ENCODE peak calls at places on chromosomes 11 and 22, in nine cellular contexts. A is thyroid gland, L is LHCN-M2, Y is Right ventricle myocardium inferior, H is lower lobe of right lung, D is 8988T, G is GM13977, S is HL-60, C is AG09309. X is an unnamed sample.

GRCh38 chr11:72202571-72202970 is 10.6 kb downstream of the FOLR1 start:
- DNase-seq in C (no peak), H (no peak), S (no peak), D (no peak), L (no peak), A (no peak), Y (no peak), G (no peak), X (no peak)

GRCh38 chr11:76667271-76667818 is 3.2 kb downstream of the LRRC32 start:
- DNase-seq in H (peak), Y (peak), C (no peak), L (no peak), D (peak), A (no peak), G (no peak), S (no peak), X (no peak)

GRCh38 chr11:7986768-7987559 is at the start of gene EIF3F:
- DNase-seq in Y (peak), L (peak), D (peak), A (peak), S (peak), G (peak), C (peak), H (peak), X (peak)

GRCh38 chr11:128789497-128790080 is 77.5 kb downstream of the KCNJ1 start:
- DNase-seq in G (no peak), A (no peak), Y (no peak), H (no peak), L (no peak), C (no peak), S (no peak), D (no peak), X (no peak)

GRCh38 chr11:47507016-47507631 is 45.8 kb downstream of the CELF1 start:
- DNase-seq in G (no peak), Y (no peak), D (no peak), L (peak), A (no peak), C (peak), H (no peak), S (peak), X (no peak)

GRCh38 chr11:102118937-102119336 is 8.7 kb downstream of the YAP1 start:
- DNase-seq in L (no peak), Y (no peak), A (peak), S (no peak), G (no peak), C (no peak), H (no peak), D (no peak), X (no peak)

GRCh38 chr11:3949132-3949531 is 93.7 kb downstream of the STIM1 start:
- DNase-seq in S (no peak), L (peak), H (no peak), D (no peak), Y (no peak), A (no peak), C (no peak), G (peak), X (peak)

GRCh38 chr22:29312218-29313125 is 3.0 kb downstream of the RASL10A start:
- DNase-seq in G (no peak), S (no peak), D (peak), A (no peak), H (peak), L (no peak), C (no peak), Y (no peak), X (no peak)

GRCh38 chr22:27662359-27663030 is 139.1 kb downstream of the MN1 start:
- DNase-seq in Y (peak), C (no peak), L (peak), H (no peak), S (no peak), G (no peak), D (no peak), A (peak), X (no peak)

GRCh38 chr11:79026803-79027445 is 413.9 kb downstream of the TENM4 start:
- DNase-seq in C (peak), S (peak), A (no peak), D (no peak), L (no peak), G (no peak), H (no peak), Y (no peak), X (no peak)

GRCh38 chr22:27032121-27032761 is 374.9 kb downstream of the MIAT start:
- DNase-seq in D (no peak), A (no peak), Y (no peak), H (no peak), S (no peak), L (peak), G (no peak), C (no peak), X (no peak)

GRCh38 chr11:77449060-77449521 is 24.8 kb downstream of the PAK1 start:
- DNase-seq in C (no peak), H (no peak), D (no peak), Y (no peak), A (no peak), S (peak), G (peak), L (no peak), X (no peak)

GRCh38 chr22:31321421-31321820 is 24.7 kb downstream of the PATZ1 start:
- DNase-seq in L (no peak), C (no peak), G (no peak), S (no peak), H (no peak), A (peak), D (no peak), Y (no peak), X (no peak)